ENCODE peak calls at places on chromosomes 7 and 10, in eight cellular contexts. One of them, this sample, is unnamed.

GRCh38 chr7:99990417-99990816 is 14.6 kb upstream of the AZGP1 start:
- DNase-seq in IMR-90: no peak
- DNase-seq in A549: no peak
- DNase-seq in K562: peak
- DNase-seq in GM12878: no peak
- DNase-seq in esophagus muscularis mucosa: no peak
- DNase-seq in RWPE2: peak
- DNase-seq in left lung: peak
- DNase-seq in this sample: no peak

GRCh38 chr10:121288011-121288410 is 310.2 kb downstream of the FGFR2 start:
- DNase-seq in IMR-90: no peak
- DNase-seq in A549: no peak
- DNase-seq in K562: no peak
- DNase-seq in GM12878: no peak
- DNase-seq in esophagus muscularis mucosa: no peak
- DNase-seq in RWPE2: no peak
- DNase-seq in left lung: no peak
- DNase-seq in this sample: no peak

GRCh38 chr7:124811341-124811740 is 45.7 kb upstream of the GPR37 start:
- DNase-seq in IMR-90: no peak
- DNase-seq in A549: no peak
- DNase-seq in K562: no peak
- DNase-seq in GM12878: no peak
- DNase-seq in esophagus muscularis mucosa: no peak
- DNase-seq in RWPE2: no peak
- DNase-seq in left lung: no peak
- DNase-seq in this sample: no peak

GRCh38 chr7:77427996-77428603 is 12.0 kb upstream of the GSAP start:
- DNase-seq in IMR-90: peak
- DNase-seq in A549: no peak
- DNase-seq in K562: no peak
- DNase-seq in GM12878: no peak
- DNase-seq in esophagus muscularis mucosa: no peak
- DNase-seq in RWPE2: no peak
- DNase-seq in left lung: peak
- DNase-seq in this sample: peak

GRCh38 chr7:2851499-2851898 is 7.4 kb upstream of the GNA12 start:
- DNase-seq in IMR-90: no peak
- DNase-seq in A549: no peak
- DNase-seq in K562: no peak
- DNase-seq in GM12878: no peak
- DNase-seq in esophagus muscularis mucosa: no peak
- DNase-seq in RWPE2: no peak
- DNase-seq in left lung: no peak
- DNase-seq in this sample: no peak

GRCh38 chr10:128624656-128625530 is 498.7 kb upstream of the MKI67 start:
- DNase-seq in IMR-90: no peak
- DNase-seq in A549: no peak
- DNase-seq in K562: no peak
- DNase-seq in GM12878: no peak
- DNase-seq in esophagus muscularis mucosa: peak
- DNase-seq in RWPE2: no peak
- DNase-seq in left lung: no peak
- DNase-seq in this sample: no peak

GRCh38 chr7:158325530-158326381 is 261.9 kb downstream of the PTPRN2 start:
- DNase-seq in IMR-90: no peak
- DNase-seq in A549: no peak
- DNase-seq in K562: no peak
- DNase-seq in GM12878: no peak
- DNase-seq in esophagus muscularis mucosa: no peak
- DNase-seq in RWPE2: no peak
- DNase-seq in left lung: no peak
- DNase-seq in this sample: no peak

GRCh38 chr7:23332881-23333612 is 33.9 kb downstream of the MALSU1 start:
- DNase-seq in IMR-90: peak
- DNase-seq in A549: no peak
- DNase-seq in K562: no peak
- DNase-seq in GM12878: no peak
- DNase-seq in esophagus muscularis mucosa: no peak
- DNase-seq in RWPE2: no peak
- DNase-seq in left lung: no peak
- DNase-seq in this sample: no peak

GRCh38 chr10:62514079-62514693 is 140.0 kb downstream of the ZNF365 start:
- DNase-seq in IMR-90: no peak
- DNase-seq in A549: no peak
- DNase-seq in K562: no peak
- DNase-seq in GM12878: no peak
- DNase-seq in esophagus muscularis mucosa: peak
- DNase-seq in RWPE2: no peak
- DNase-seq in left lung: no peak
- DNase-seq in this sample: no peak

GRCh38 chr7:45120-46090 is 147.0 kb upstream of the FAM20C start:
- DNase-seq in IMR-90: no peak
- DNase-seq in A549: no peak
- DNase-seq in K562: no peak
- DNase-seq in GM12878: no peak
- DNase-seq in esophagus muscularis mucosa: no peak
- DNase-seq in RWPE2: peak
- DNase-seq in left lung: peak
- DNase-seq in this sample: no peak

GRCh38 chr7:141045126-141045841 is 28.6 kb upstream of the TMEM178B start:
- DNase-seq in IMR-90: peak
- DNase-seq in A549: no peak
- DNase-seq in K562: no peak
- DNase-seq in GM12878: no peak
- DNase-seq in esophagus muscularis mucosa: no peak
- DNase-seq in RWPE2: no peak
- DNase-seq in left lung: no peak
- DNase-seq in this sample: no peak

GRCh38 chr7:13628231-13629001 is 361.1 kb downstream of the ETV1 start:
- DNase-seq in IMR-90: peak
- DNase-seq in A549: no peak
- DNase-seq in K562: no peak
- DNase-seq in GM12878: no peak
- DNase-seq in esophagus muscularis mucosa: no peak
- DNase-seq in RWPE2: no peak
- DNase-seq in left lung: no peak
- DNase-seq in this sample: no peak

GRCh38 chr7:112357136-112357535 is 93.1 kb upstream of the IFRD1 start:
- DNase-seq in IMR-90: no peak
- DNase-seq in A549: no peak
- DNase-seq in K562: no peak
- DNase-seq in GM12878: no peak
- DNase-seq in esophagus muscularis mucosa: no peak
- DNase-seq in RWPE2: no peak
- DNase-seq in left lung: no peak
- DNase-seq in this sample: no peak

GRCh38 chr7:140304071-140304799 is 94.1 kb downstream of the SLC37A3 start:
- DNase-seq in IMR-90: peak
- DNase-seq in A549: no peak
- DNase-seq in K562: peak
- DNase-seq in GM12878: peak
- DNase-seq in esophagus muscularis mucosa: no peak
- DNase-seq in RWPE2: no peak
- DNase-seq in left lung: no peak
- DNase-seq in this sample: peak

GRCh38 chr7:91356915-91357314 is 92.7 kb downstream of the FZD1 start:
- DNase-seq in IMR-90: no peak
- DNase-seq in A549: no peak
- DNase-seq in K562: no peak
- DNase-seq in GM12878: no peak
- DNase-seq in esophagus muscularis mucosa: no peak
- DNase-seq in RWPE2: no peak
- DNase-seq in left lung: no peak
- DNase-seq in this sample: no peak

GRCh38 chr7:99031496-99031895 is 112.4 kb downstream of the SMURF1 start:
- DNase-seq in IMR-90: no peak
- DNase-seq in A549: no peak
- DNase-seq in K562: no peak
- DNase-seq in GM12878: no peak
- DNase-seq in esophagus muscularis mucosa: no peak
- DNase-seq in RWPE2: no peak
- DNase-seq in left lung: no peak
- DNase-seq in this sample: no peak

GRCh38 chr7:111162692-111163091 is 71.8 kb downstream of the LRRN3 start:
- DNase-seq in IMR-90: no peak
- DNase-seq in A549: no peak
- DNase-seq in K562: no peak
- DNase-seq in GM12878: no peak
- DNase-seq in esophagus muscularis mucosa: no peak
- DNase-seq in RWPE2: no peak
- DNase-seq in left lung: no peak
- DNase-seq in this sample: no peak

GRCh38 chr10:22321156-22321711 is 335 bp downstream of the BMI1 start:
- DNase-seq in IMR-90: peak
- DNase-seq in A549: peak
- DNase-seq in K562: no peak
- DNase-seq in GM12878: no peak
- DNase-seq in esophagus muscularis mucosa: no peak
- DNase-seq in RWPE2: no peak
- DNase-seq in left lung: peak
- DNase-seq in this sample: no peak

GRCh38 chr7:43758861-43759683 is 592 bp downstream of the BLVRA start:
- DNase-seq in IMR-90: peak
- DNase-seq in A549: no peak
- DNase-seq in K562: peak
- DNase-seq in GM12878: no peak
- DNase-seq in esophagus muscularis mucosa: peak
- DNase-seq in RWPE2: no peak
- DNase-seq in left lung: no peak
- DNase-seq in this sample: no peak

GRCh38 chr10:3658766-3659165 is 126.2 kb downstream of the KLF6 start:
- DNase-seq in IMR-90: no peak
- DNase-seq in A549: no peak
- DNase-seq in K562: no peak
- DNase-seq in GM12878: no peak
- DNase-seq in esophagus muscularis mucosa: no peak
- DNase-seq in RWPE2: no peak
- DNase-seq in left lung: no peak
- DNase-seq in this sample: no peak

GRCh38 chr7:85186521-85187241 is at the start of gene SEMA3D:
- DNase-seq in IMR-90: peak
- DNase-seq in A549: peak
- DNase-seq in K562: peak
- DNase-seq in GM12878: no peak
- DNase-seq in esophagus muscularis mucosa: no peak
- DNase-seq in RWPE2: peak
- DNase-seq in left lung: peak
- DNase-seq in this sample: peak
- TF ChIP-seq CTCF in IMR-90: peak
- TF ChIP-seq CTCF in A549: peak
- TF ChIP-seq CTCF in K562: no peak
- TF ChIP-seq CTCF in GM12878: peak
- TF ChIP-seq CTCF in esophagus muscularis mucosa: peak
- TF ChIP-seq CTCF in RWPE2: peak
- TF ChIP-seq CTCF in left lung: peak
- TF ChIP-seq CTCF in this sample: peak

DNA sequence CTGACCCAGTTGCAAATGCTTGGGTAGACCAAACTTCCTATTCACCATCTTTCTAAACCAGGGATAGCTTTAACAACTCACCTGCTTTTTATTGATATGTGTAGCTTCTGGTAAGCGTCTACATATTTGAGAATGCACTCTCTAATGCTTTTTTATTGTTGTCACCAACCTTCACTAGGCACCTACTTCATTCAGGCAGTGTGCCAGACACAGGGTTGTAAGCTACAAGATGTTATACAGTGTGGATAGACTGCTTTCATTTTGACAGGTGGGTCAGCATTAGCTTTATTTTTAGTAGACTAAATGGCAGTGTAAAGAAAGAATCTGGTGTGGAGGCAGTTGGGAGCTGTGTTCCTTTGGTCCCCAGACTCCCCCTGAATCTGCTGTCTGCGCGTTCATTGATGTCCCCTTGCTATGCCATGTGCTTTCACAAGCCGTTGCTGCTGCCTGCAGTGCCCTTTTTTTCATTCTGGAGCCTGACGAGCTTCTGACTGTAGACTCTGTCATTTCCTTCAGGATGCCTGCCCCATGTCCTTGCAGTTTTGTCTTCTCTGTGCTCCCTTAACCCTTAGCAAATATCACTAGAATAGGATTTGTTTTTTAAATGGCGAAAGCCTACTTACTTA is 32.1 kb downstream of the NRF1 start:
- DNase-seq in IMR-90: no peak
- DNase-seq in A549: no peak
- DNase-seq in K562: no peak
- DNase-seq in GM12878: no peak
- DNase-seq in esophagus muscularis mucosa: no peak
- DNase-seq in RWPE2: no peak
- DNase-seq in left lung: no peak
- DNase-seq in this sample: no peak
- H3K4me3 ChIP-seq in IMR-90: no peak
- H3K4me3 ChIP-seq in A549: no peak
- H3K4me3 ChIP-seq in K562: no peak
- H3K4me3 ChIP-seq in GM12878: no peak
- H3K4me3 ChIP-seq in esophagus muscularis mucosa: no peak
- H3K4me3 ChIP-seq in RWPE2: no peak
- H3K4me3 ChIP-seq in left lung: no peak
- H3K4me3 ChIP-seq in this sample: no peak

GRCh38 chr10:4763960-4764428 is 62.0 kb upstream of the AKR1E2 start:
- DNase-seq in IMR-90: peak
- DNase-seq in A549: no peak
- DNase-seq in K562: no peak
- DNase-seq in GM12878: no peak
- DNase-seq in esophagus muscularis mucosa: no peak
- DNase-seq in RWPE2: no peak
- DNase-seq in left lung: no peak
- DNase-seq in this sample: peak
- TF ChIP-seq CTCF in IMR-90: no peak
- TF ChIP-seq CTCF in A549: no peak
- TF ChIP-seq CTCF in K562: no peak
- TF ChIP-seq CTCF in GM12878: no peak
- TF ChIP-seq CTCF in esophagus muscularis mucosa: no peak
- TF ChIP-seq CTCF in RWPE2: peak
- TF ChIP-seq CTCF in left lung: no peak
- TF ChIP-seq CTCF in this sample: no peak

DNA sequence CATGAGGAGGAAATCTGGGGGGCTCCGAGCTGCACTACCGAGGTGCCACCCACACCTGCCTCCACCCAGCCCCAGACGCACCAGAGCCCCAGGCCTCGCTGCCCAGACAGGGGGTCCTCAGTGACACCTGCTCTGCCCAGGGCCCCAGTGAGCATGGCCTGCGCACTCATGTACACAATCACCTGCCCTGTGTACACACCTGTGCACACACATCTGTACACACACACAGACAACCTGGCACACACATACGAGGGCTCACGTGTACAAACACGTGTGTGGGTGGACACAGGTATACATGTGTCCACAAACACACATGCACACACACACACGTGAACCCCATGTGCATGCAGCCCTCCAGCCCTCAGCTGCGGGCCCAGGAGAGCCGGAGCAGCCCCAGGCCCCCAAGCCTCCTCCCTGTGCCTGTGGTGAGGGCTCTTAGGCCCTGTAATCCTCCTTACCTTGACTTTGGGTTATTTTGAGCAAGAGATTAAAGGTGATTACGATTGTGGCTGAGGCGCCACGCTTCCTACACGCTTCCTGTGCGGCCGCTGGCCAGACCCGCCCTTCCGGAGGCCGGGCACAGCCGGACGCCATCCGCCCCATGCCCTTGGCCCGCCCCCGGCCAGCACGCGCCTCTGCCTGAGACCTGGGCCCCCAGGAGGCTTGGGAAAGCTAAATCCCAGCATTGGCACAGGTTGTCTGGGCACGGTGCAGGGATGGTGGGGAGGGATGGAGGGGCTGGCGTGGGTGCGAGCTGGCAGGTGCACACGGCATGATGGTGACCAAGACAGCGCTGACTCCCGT is 71.9 kb downstream of the ELFN1 start:
- DNase-seq in IMR-90: no peak
- DNase-seq in A549: no peak
- DNase-seq in K562: peak
- DNase-seq in GM12878: no peak
- DNase-seq in esophagus muscularis mucosa: no peak
- DNase-seq in RWPE2: no peak
- DNase-seq in left lung: no peak
- DNase-seq in this sample: no peak
- H3K4me3 ChIP-seq in IMR-90: no peak
- H3K4me3 ChIP-seq in A549: no peak
- H3K4me3 ChIP-seq in K562: peak
- H3K4me3 ChIP-seq in GM12878: no peak
- H3K4me3 ChIP-seq in esophagus muscularis mucosa: no peak
- H3K4me3 ChIP-seq in RWPE2: no peak
- H3K4me3 ChIP-seq in left lung: no peak
- H3K4me3 ChIP-seq in this sample: no peak